ENCODE peak calls at places on chromosomes 3 and 15, in seven cellular contexts. S, J, C, Z, L, M and B are unnamed samples.

GRCh38 chr3:45958333-45958791 is 15.1 kb downstream of the CXCR6 start:
- DNase-seq in L (no peak), Z (no peak), M (no peak), C (no peak), S (no peak), J (no peak), B (no peak)

GRCh38 chr3:4474683-4475490 is 7.8 kb upstream of the SUMF1 start:
- DNase-seq in M (no peak), L (peak; percentile 70), S (no peak), C (peak; percentile 88), J (no peak), Z (no peak), B (no peak)

GRCh38 chr15:71581406-71581930 is 228.9 kb upstream of the NR2E3 start:
- DNase-seq in Z (no peak), J (no peak), M (no peak), L (no peak), C (no peak), S (no peak), B (no peak)

GRCh38 chr3:54931182-54931581 is 3.3 kb upstream of the LRTM1 start:
- DNase-seq in C (no peak), M (no peak), Z (no peak), L (no peak), S (no peak), J (no peak), B (no peak)

GRCh38 chr15:63389902-63390301 is 8.3 kb upstream of the CA12 start:
- DNase-seq in Z (peak; percentile 96), L (peak; percentile 72), C (no peak), S (no peak), J (peak; percentile 93), M (peak; percentile 83), B (no peak)

GRCh38 chr3:4751057-4752051 is 227.9 kb upstream of the BHLHE40 start:
- DNase-seq in Z (no peak), L (peak; percentile 63), C (no peak), S (no peak), M (no peak), J (peak; percentile 42), B (no peak)

GRCh38 chr3:71560665-71561064 is 22.9 kb downstream of the FOXP1 start:
- DNase-seq in S (no peak), J (no peak), L (no peak), C (no peak), Z (no peak), M (no peak), B (no peak)

GRCh38 chr3:127077506-127078064 is 94.7 kb downstream of the PLXNA1 start:
- DNase-seq in M (no peak), S (no peak), J (no peak), L (no peak), C (peak; percentile 25), Z (no peak), B (no peak)

GRCh38 chr3:195709676-195710085 is 11.1 kb upstream of the MUC20 start:
- DNase-seq in L (no peak), J (no peak), Z (no peak), S (no peak), C (no peak), M (no peak), B (no peak)

GRCh38 chr3:128170866-128171516 is 17.7 kb downstream of the EEFSEC start:
- DNase-seq in L (peak; percentile 69), C (no peak), M (peak; percentile 26), Z (peak; percentile 34), S (peak; percentile 76), J (peak; percentile 46), B (no peak)

GRCh38 chr3:103712320-103713008 is 1277.6 kb downstream of the ZPLD1 start:
- DNase-seq in J (no peak), S (no peak), L (no peak), M (no peak), Z (no peak), C (no peak), B (no peak)

GRCh38 chr3:118478706-118479276 is 555.9 kb downstream of the IGSF11 start:
- DNase-seq in Z (no peak), L (peak; percentile 71), J (no peak), M (no peak), C (no peak), S (peak; percentile 67), B (no peak)

GRCh38 chr15:79492065-79492464 is 59.9 kb downstream of the MINAR1 start:
- DNase-seq in S (no peak), Z (no peak), C (no peak), J (no peak), M (no peak), L (no peak), B (no peak)

GRCh38 chr3:113541519-113541918 is 9.2 kb downstream of the SIDT1 start:
- DNase-seq in S (no peak), J (no peak), C (no peak), Z (no peak), M (no peak), L (no peak), B (no peak)

GRCh38 chr15:45023659-45024320 is 795 bp downstream of the SORD start:
- DNase-seq in C (no peak), S (peak; percentile 12), M (no peak), Z (no peak), J (peak; percentile 45), L (peak; percentile 33), B (no peak)

GRCh38 chr3:104102386-104102785 is 1264.3 kb upstream of the ALCAM start:
- DNase-seq in L (no peak), Z (no peak), C (no peak), S (peak; percentile 50), J (peak; percentile 3), M (no peak), B (no peak)

GRCh38 chr3:3170998-3171397 is 8.5 kb downstream of the CRBN start:
- DNase-seq in M (no peak), J (peak; percentile 13), C (no peak), S (no peak), Z (no peak), L (no peak), B (no peak)

GRCh38 chr3:66931286-66931685 is 66.8 kb upstream of the KBTBD8 start:
- DNase-seq in M (no peak), L (no peak), Z (no peak), J (peak; percentile 73), S (peak; percentile 16), C (no peak), B (no peak)

GRCh38 chr15:35674873-35675781 is 129.2 kb upstream of the DPH6 start:
- DNase-seq in L (no peak), C (no peak), Z (no peak), M (no peak), S (no peak), J (no peak), B (peak; percentile 28)

GRCh38 chr3:171981271-171981605 is 58.1 kb upstream of the FNDC3B start:
- DNase-seq in Z (no peak), S (no peak), J (no peak), L (no peak), C (no peak), M (no peak), B (no peak)

GRCh38 chr15:40063563-40064011 is 24.6 kb upstream of the SRP14 start:
- DNase-seq in L (peak; percentile 74), S (no peak), C (peak; percentile 65), J (no peak), Z (no peak), M (no peak), B (no peak)

GRCh38 chr3:190183121-190183520 is 62.4 kb upstream of the P3H2 start:
- DNase-seq in L (no peak), S (no peak), Z (no peak), C (no peak), M (no peak), J (no peak), B (no peak)

GRCh38 chr3:10666621-10667020 is 149.4 kb upstream of the SLC6A11 start:
- DNase-seq in Z (no peak), C (no peak), M (no peak), J (peak; percentile 33), L (no peak), S (peak; percentile 13), B (no peak)

GRCh38 chr15:89104172-89104564 is 15.9 kb downstream of the ABHD2 start:
- DNase-seq in Z (no peak), L (no peak), S (no peak), M (no peak), C (peak; percentile 88), J (no peak), B (peak; percentile 58)

GRCh38 chr3:29552036-29552435 is 271.2 kb downstream of the RBMS3 start:
- DNase-seq in S (no peak), M (no peak), J (no peak), L (no peak), Z (no peak), C (no peak), B (no peak)

GRCh38 chr3:71689305-71689704 is 35.9 kb downstream of the EIF4E3 start:
- DNase-seq in Z (no peak), M (no peak), C (no peak), L (no peak), J (no peak), S (peak; percentile 54), B (no peak)

GRCh38 chr3:110623571-110623970 is 448.0 kb upstream of the NECTIN3 start:
- DNase-seq in L (no peak), S (no peak), M (no peak), J (no peak), C (no peak), Z (no peak), B (no peak)

GRCh38 chr3:179882322-179882721 is 154.4 kb downstream of the PEX5L start:
- DNase-seq in S (peak; percentile 74), Z (no peak), J (no peak), L (no peak), M (no peak), C (no peak), B (no peak)

GRCh38 chr3:48034000-48034516 is 17.8 kb upstream of the MAP4 start:
- DNase-seq in J (no peak), S (peak; percentile 44), C (no peak), Z (no peak), M (no peak), L (peak; percentile 89), B (no peak)

GRCh38 chr15:52171386-52171785 is 19.8 kb downstream of the GNB5 start:
- DNase-seq in L (no peak), J (no peak), S (no peak), C (no peak), M (no peak), Z (no peak), B (no peak)

GRCh38 chr3:79383402-79384012 is 384.3 kb downstream of the ROBO1 start:
- DNase-seq in S (no peak), C (no peak), M (no peak), Z (no peak), L (no peak), J (no peak), B (no peak)
- H3K4me3 ChIP-seq in S (no peak overlapping the region), C (no peak overlapping the region), M (no peak overlapping the region), Z (no peak overlapping the region), L (no peak overlapping the region), J (no peak overlapping the region), B (no peak overlapping the region)

GRCh38 chr3:134018406-134018805 is 11.3 kb downstream of the SLCO2A1 start:
- DNase-seq in J (no peak), Z (no peak), L (no peak), C (no peak), M (no peak), S (no peak), B (no peak)
- H3K4me3 ChIP-seq in J (no peak overlapping the region), Z (no peak overlapping the region), L (no peak overlapping the region), C (no peak overlapping the region), M (no peak overlapping the region), S (no peak overlapping the region), B (no peak overlapping the region)

GRCh38 chr15:48631191-48631770 is 14.2 kb downstream of the FBN1 start:
- DNase-seq in L (no peak), M (no peak), S (no peak), C (no peak), J (no peak), Z (no peak), B (no peak)
- H3K4me3 ChIP-seq in L (no peak overlapping the region), M (no peak overlapping the region), S (no peak overlapping the region), C (no peak overlapping the region), J (no peak overlapping the region), Z (no peak overlapping the region), B (no peak overlapping the region)

GRCh38 chr15:100349321-100349695 is 7.5 kb upstream of the ADAMTS17 start:
- DNase-seq in C (no peak), M (no peak), Z (no peak), S (no peak), J (no peak), L (no peak), B (no peak)
- H3K4me3 ChIP-seq in C (peak overlapping the region; percentile 70), M (peak overlapping the region; percentile 74), Z (peak overlapping the region; percentile 69), S (peak overlapping the region; percentile 35), J (no peak overlapping the region), L (peak overlapping the region; percentile 63), B (peak overlapping the region; percentile 83)